ENCODE peak calls at places on chromosome 5, in nine cellular contexts. W is fibroblast of pulmonary artery; V is amygdala; M is activated CD8-positive, alpha-beta memory T cell treated with anti-CD3 and anti-CD28 coated beads for 1 hour; F is activated T-helper 1 cell treated with anti-CD3 and anti-CD28 coated beads, Interleukin-2, amount 50 U/mL, for 16 hours; P is pancreas; G is ELR; Y is iPS-NIHi11; U is kidney glomerular epithelial cell. B is an unnamed sample.

GRCh38 chr5:110027527-110028322 is 338.0 kb downstream of the MAN2A1 start:
- DNase-seq in W (peak; percentile 1), V (no peak), M (no peak), F (no peak), P (no peak), G (no peak), Y (no peak), U (no peak), B (no peak)

GRCh38 chr5:32329395-32329834 is 16.7 kb upstream of the MTMR12 start:
- DNase-seq in W (peak; percentile 77), V (peak; percentile 34), M (peak; percentile 11), F (peak; percentile 15), P (peak; percentile 57), G (peak; percentile 76), Y (peak; percentile 82), U (peak; percentile 74), B (peak; percentile 77)

GRCh38 chr5:14745753-14746152 is 81.2 kb downstream of the OTULIN start:
- DNase-seq in W (no peak), V (no peak), M (peak; percentile 14), F (no peak), P (no peak), G (no peak), Y (no peak), U (no peak), B (no peak)

GRCh38 chr5:114362197-114362976 is 517 bp downstream of the KCNN2 start:
- DNase-seq in W (no peak), V (no peak), M (no peak), F (no peak), P (no peak), G (peak; percentile 28), Y (peak; percentile 66), U (no peak), B (no peak)

GRCh38 chr5:57450991-57451876 is 31.4 kb downstream of the ACTBL2 start:
- DNase-seq in W (peak; percentile 98), V (no peak), M (no peak), F (no peak), P (no peak), G (no peak), Y (no peak), U (peak; percentile 96), B (no peak)

GRCh38 chr5:135832263-135832555 is 2.3 kb upstream of the SLC25A48 start:
- DNase-seq in W (no peak), V (no peak), M (no peak), F (no peak), P (no peak), G (no peak), Y (no peak), U (no peak), B (no peak)

GRCh38 chr5:68459093-68459492 is 243.5 kb downstream of the PIK3R1 start:
- DNase-seq in W (no peak), V (no peak), M (no peak), F (no peak), P (no peak), G (no peak), Y (no peak), U (no peak), B (no peak)

GRCh38 chr5:76667495-76667894 is 44.3 kb upstream of the F2RL2 start:
- DNase-seq in W (no peak), V (no peak), M (no peak), F (no peak), P (no peak), G (no peak), Y (no peak), U (no peak), B (no peak)

GRCh38 chr5:84242286-84242685 is 142.4 kb downstream of the EDIL3 start:
- DNase-seq in W (peak; percentile 74), V (no peak), M (no peak), F (no peak), P (no peak), G (peak; percentile 13), Y (no peak), U (peak; percentile 11), B (no peak)

GRCh38 chr5:169577966-169578365 is 5.6 kb upstream of the SPDL1 start:
- DNase-seq in W (peak; percentile 66), V (no peak), M (no peak), F (no peak), P (no peak), G (peak; percentile 40), Y (peak; percentile 7), U (no peak), B (no peak)

GRCh38 chr5:174699131-174699530 is 25.3 kb upstream of the MSX2 start:
- DNase-seq in W (no peak), V (no peak), M (no peak), F (no peak), P (no peak), G (no peak), Y (no peak), U (no peak), B (no peak)

GRCh38 chr5:175484824-175485223 is 6.5 kb downstream of the SFXN1 start:
- DNase-seq in W (no peak), V (no peak), M (no peak), F (no peak), P (no peak), G (no peak), Y (no peak), U (no peak), B (no peak)

GRCh38 chr5:137055271-137055872 is 443.8 kb downstream of the SPOCK1 start:
- DNase-seq in W (peak; percentile 52), V (no peak), M (no peak), F (no peak), P (no peak), G (no peak), Y (no peak), U (no peak), B (no peak)

GRCh38 chr5:56950626-56951130 is 1.2 kb downstream of the MIER3 start:
- DNase-seq in W (peak; percentile 84), V (peak; percentile 36), M (peak; percentile 16), F (peak; percentile 28), P (peak; percentile 55), G (peak; percentile 75), Y (peak; percentile 70), U (peak; percentile 40), B (peak; percentile 88)

GRCh38 chr5:180049357-180049673 is 22.2 kb downstream of the RNF130 start:
- DNase-seq in W (no peak), V (no peak), M (no peak), F (no peak), P (no peak), G (no peak), Y (no peak), U (no peak), B (no peak)

GRCh38 chr5:1083823-1084605 is 27.8 kb downstream of the SLC12A7 start:
- DNase-seq in W (no peak), V (no peak), M (no peak), F (no peak), P (no peak), G (no peak), Y (no peak), U (no peak), B (peak; percentile 78)